ENCODE peak calls at places on chromosome 20, in six cellular contexts. L is transverse colon; G is Peyer's patch; E is CD8-positive, alpha-beta memory T cell; Y is aorta; M is CD8-positive, alpha-beta T cell. C is an unnamed sample. For H3K9me3, the result is how much of the 10 kb centered on the place peaks cover.

GRCh38 chr20:58890454-58891075 is 38.0 kb downstream of the GNAS start:
- DNase-seq in L (peak), G (peak), E (peak), Y (peak), M (peak), C (peak)

GRCh38 chr20:4109587-4109986 is 94.2 kb upstream of the RNF24 start:
- DNase-seq in L (no peak), G (no peak), E (no peak), Y (no peak), M (no peak), C (no peak)

GRCh38 chr20:34401741-34402455 is 38.8 kb downstream of the ITCH start:
- DNase-seq in L (no peak), G (no peak), E (no peak), Y (no peak), M (no peak), C (no peak)

GRCh38 chr20:5072756-5073153 is 47.0 kb downstream of the PCNA start:
- DNase-seq in L (no peak), G (no peak), E (no peak), Y (no peak), M (no peak), C (no peak)

GRCh38 chr20:57092112-57092899 is 174.1 kb downstream of the BMP7 start:
- DNase-seq in L (peak), G (peak), E (peak), Y (peak), M (peak), C (peak)

GRCh38 chr20:10594286-10594868 is 79.4 kb downstream of the JAG1 start:
- DNase-seq in L (no peak), G (no peak), E (no peak), Y (no peak), M (no peak), C (no peak)

GRCh38 chr20:25659999-25660398 is 36.2 kb upstream of the NANP start:
- DNase-seq in L (no peak), G (no peak), E (no peak), Y (no peak), M (no peak), C (no peak)

GRCh38 chr20:7673841-7674240 is 266.4 kb downstream of the HAO1 start:
- DNase-seq in L (no peak), G (no peak), E (no peak), Y (no peak), M (no peak), C (no peak)

GRCh38 chr20:62822788-62823651 is 6.2 kb downstream of the COL9A3 start:
- DNase-seq in L (peak), G (peak), E (no peak), Y (no peak), M (no peak), C (no peak)

GRCh38 chr20:54179946-54180345 is 6.2 kb upstream of the CYP24A1 start:
- DNase-seq in L (no peak), G (no peak), E (no peak), Y (no peak), M (no peak), C (no peak)

GRCh38 chr20:25984933-25985332 is 288.3 kb upstream of the ZNF337 start:
- DNase-seq in L (peak), G (no peak), E (peak), Y (peak), M (no peak), C (peak)

GRCh38 chr20:55800501-55800900 is 204.8 kb downstream of the CBLN4 start:
- DNase-seq in L (no peak), G (no peak), E (no peak), Y (no peak), M (no peak), C (no peak)

GRCh38 chr20:62159052-62159451 is 15.5 kb downstream of the SS18L1 start:
- DNase-seq in L (no peak), G (no peak), E (no peak), Y (no peak), M (no peak), C (no peak)

GRCh38 chr20:16708590-16708989 is 21.2 kb upstream of the SNRPB2 start:
- DNase-seq in L (no peak), G (no peak), E (no peak), Y (no peak), M (no peak), C (no peak)

GRCh38 chr20:4154958-4155411 is 139.6 kb upstream of the RNF24 start:
- DNase-seq in L (peak), G (no peak), E (no peak), Y (peak), M (no peak), C (peak)

GRCh38 chr20:14622796-14623195 is 285.4 kb upstream of the FLRT3 start:
- DNase-seq in L (no peak), G (no peak), E (no peak), Y (no peak), M (no peak), C (no peak)

GRCh38 chr20:16530201-16530681 is 43.0 kb downstream of the KIF16B start:
- DNase-seq in L (peak), G (peak), E (no peak), Y (no peak), M (no peak), C (no peak)

GRCh38 chr20:4217349-4217761 is 202.0 kb upstream of the RNF24 start:
- DNase-seq in L (peak), G (peak), E (no peak), Y (no peak), M (no peak), C (peak)

GRCh38 chr20:57647006-57647932 is 27.0 kb upstream of the ZBP1 start:
- DNase-seq in L (no peak), G (no peak), E (no peak), Y (no peak), M (no peak), C (peak)

GRCh38 chr20:19176483-19176882 is 36.0 kb upstream of the SLC24A3 start:
- DNase-seq in L (no peak), G (no peak), E (no peak), Y (no peak), M (no peak), C (no peak)

GRCh38 chr20:19185083-19185482 is 27.4 kb upstream of the SLC24A3 start:
- DNase-seq in L (no peak), G (no peak), E (no peak), Y (no peak), M (no peak), C (no peak)

DNA sequence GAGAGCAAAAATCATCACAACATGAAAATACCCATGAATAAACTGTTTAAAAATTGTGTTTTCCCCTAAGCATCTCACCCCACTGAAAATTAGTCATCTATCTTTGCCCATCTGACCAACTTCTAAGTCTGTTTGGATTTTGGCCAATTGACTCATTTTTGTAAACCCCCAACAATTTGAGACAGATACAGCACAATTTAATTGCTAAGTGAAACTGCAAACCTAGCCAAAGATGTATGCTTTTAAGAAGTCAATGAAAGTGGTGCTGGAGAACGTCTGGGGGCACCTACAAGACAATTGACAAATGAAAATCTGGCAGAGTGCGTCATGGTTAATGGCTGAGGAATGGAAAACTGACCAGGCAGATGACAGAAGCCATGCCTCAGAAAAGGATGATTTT is 30.9 kb upstream of the SLC24A3 start:
- DNase-seq in L (no peak), G (no peak), E (no peak), Y (no peak), M (no peak), C (no peak)
- H3K9me3 ChIP-seq in L (under half), G (under half), E (under half), Y (under half), M (under half), C (under half)

GRCh38 chr20:45350217-45350616 is 2.0 kb upstream of the SDC4 start:
- DNase-seq in L (no peak), G (no peak), E (no peak), Y (no peak), M (no peak), C (no peak)
- H3K4me3 ChIP-seq in L (no peak), G (no peak), E (no peak), Y (no peak), M (no peak), C (no peak)

GRCh38 chr20:38883081-38883980 is 42.9 kb upstream of the FAM83D start:
- DNase-seq in L (no peak), G (peak), E (no peak), Y (no peak), M (no peak), C (peak)
- H3K9me3 ChIP-seq in L (under half), G (under half), E (under half), Y (under half), M (under half), C (under half)

GRCh38 chr20:49701313-49701731 is 12.4 kb downstream of the B4GALT5 start:
- DNase-seq in L (no peak), G (no peak), E (no peak), Y (no peak), M (no peak), C (no peak)

GRCh38 chr20:49705358-49705757 is 8.3 kb downstream of the B4GALT5 start:
- DNase-seq in L (no peak), G (no peak), E (no peak), Y (no peak), M (no peak), C (no peak)

GRCh38 chr20:49706548-49707517 is 6.8 kb downstream of the B4GALT5 start:
- DNase-seq in L (peak), G (no peak), E (no peak), Y (no peak), M (no peak), C (no peak)

GRCh38 chr20:49701916-49702315 is 11.8 kb downstream of the B4GALT5 start:
- DNase-seq in L (no peak), G (no peak), E (no peak), Y (no peak), M (no peak), C (no peak)

DNA sequence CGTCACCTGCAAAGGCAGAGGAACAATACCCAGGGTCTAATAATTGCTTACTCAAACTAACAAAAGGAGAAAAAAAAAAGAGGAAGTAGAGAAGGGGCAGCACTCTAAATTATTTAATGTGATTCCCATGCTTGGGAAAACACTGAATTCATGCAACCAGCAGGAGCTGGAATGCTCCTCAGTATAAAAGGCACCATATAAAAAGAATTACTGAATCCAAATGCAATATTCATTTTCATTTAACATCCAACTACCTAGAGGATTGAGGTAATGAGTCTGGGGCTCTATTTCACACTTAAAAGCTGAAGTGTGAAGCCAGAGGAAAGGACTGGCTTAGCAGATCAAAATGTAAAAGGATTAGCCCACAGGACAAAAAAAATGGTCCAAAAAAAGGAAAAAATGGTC is 8.7 kb downstream of the B4GALT5 start:
- DNase-seq in L (no peak), G (no peak), E (no peak), Y (no peak), M (no peak), C (no peak)
- H3K4me3 ChIP-seq in L (no peak), G (no peak), E (no peak), Y (no peak), M (no peak), C (no peak)

C was measured in spleen.